ENCODE peak calls at places on chromosomes 12 and 14, in nine cellular contexts. Y, G, H, P, Z, N, W, D and T are unnamed samples.

GRCh38 chr12:132611620-132612019 is 1.2 kb upstream of the LRCOL1 start:
- DNase-seq in N (no peak), Z (no peak), G (no peak), H (no peak), D (no peak), W (no peak), P (no peak), Y (no peak), T (peak)

GRCh38 chr12:105740970-105741725 is 397.6 kb downstream of the NUAK1 start:
- DNase-seq in H (no peak), N (peak), W (peak), Y (no peak), G (peak), Z (peak), D (no peak), P (no peak), T (no peak)

GRCh38 chr14:102655154-102655553 is 62.7 kb downstream of the RCOR1 start:
- DNase-seq in P (no peak), H (no peak), G (peak), W (no peak), D (no peak), Y (no peak), Z (no peak), N (no peak), T (no peak)

GRCh38 chr12:25135531-25136154 is 59.3 kb downstream of the DNAI7 start:
- DNase-seq in H (no peak), G (peak), P (no peak), Y (no peak), Z (no peak), W (no peak), D (no peak), N (no peak), T (no peak)

GRCh38 chr12:85662209-85662607 is 174.0 kb downstream of the RASSF9 start:
- DNase-seq in P (no peak), Y (no peak), D (no peak), N (no peak), G (no peak), Z (no peak), H (no peak), W (no peak), T (no peak)

GRCh38 chr12:106841471-106842302 is 67.2 kb downstream of the RIC8B start:
- DNase-seq in H (no peak), Z (no peak), D (peak), G (peak), P (no peak), W (no peak), N (no peak), Y (no peak), T (no peak)

GRCh38 chr12:121773011-121773777 is 20.3 kb downstream of the RHOF start:
- DNase-seq in Z (peak), D (peak), W (peak), G (peak), P (peak), Y (peak), H (peak), N (peak), T (no peak)

GRCh38 chr12:132506730-132507538 is 17.0 kb downstream of the FBRSL1 start:
- DNase-seq in H (peak), W (peak), N (peak), Y (peak), Z (peak), P (peak), D (peak), G (peak), T (peak)

GRCh38 chr14:55957950-55958349 is 160.3 kb upstream of the PELI2 start:
- DNase-seq in D (no peak), N (no peak), P (no peak), H (no peak), W (no peak), Z (no peak), Y (no peak), G (no peak), T (no peak)

GRCh38 chr14:83556065-83556464 is 1973.9 kb upstream of the FLRT2 start:
- DNase-seq in P (no peak), Y (no peak), W (no peak), H (no peak), G (no peak), N (no peak), D (no peak), Z (no peak), T (no peak)

GRCh38 chr12:6277982-6278438 is 32.5 kb upstream of the PLEKHG6 start:
- DNase-seq in Z (no peak), N (no peak), H (peak), D (no peak), G (no peak), W (peak), P (peak), Y (peak), T (no peak)

GRCh38 chr12:6278439-6279255 is 31.8 kb upstream of the PLEKHG6 start:
- DNase-seq in Z (peak), H (peak), N (peak), D (peak), G (peak), P (peak), Y (peak), W (peak), T (peak)

GRCh38 chr12:6275609-6276246 is 34.8 kb upstream of the PLEKHG6 start:
- DNase-seq in G (no peak), W (no peak), Z (no peak), Y (no peak), N (no peak), P (no peak), D (no peak), H (peak), T (no peak)

GRCh38 chr12:6276247-6276887 is 34.1 kb upstream of the PLEKHG6 start:
- DNase-seq in Z (no peak), W (no peak), D (no peak), G (no peak), P (no peak), Y (no peak), H (peak), N (no peak), T (no peak)

DNA sequence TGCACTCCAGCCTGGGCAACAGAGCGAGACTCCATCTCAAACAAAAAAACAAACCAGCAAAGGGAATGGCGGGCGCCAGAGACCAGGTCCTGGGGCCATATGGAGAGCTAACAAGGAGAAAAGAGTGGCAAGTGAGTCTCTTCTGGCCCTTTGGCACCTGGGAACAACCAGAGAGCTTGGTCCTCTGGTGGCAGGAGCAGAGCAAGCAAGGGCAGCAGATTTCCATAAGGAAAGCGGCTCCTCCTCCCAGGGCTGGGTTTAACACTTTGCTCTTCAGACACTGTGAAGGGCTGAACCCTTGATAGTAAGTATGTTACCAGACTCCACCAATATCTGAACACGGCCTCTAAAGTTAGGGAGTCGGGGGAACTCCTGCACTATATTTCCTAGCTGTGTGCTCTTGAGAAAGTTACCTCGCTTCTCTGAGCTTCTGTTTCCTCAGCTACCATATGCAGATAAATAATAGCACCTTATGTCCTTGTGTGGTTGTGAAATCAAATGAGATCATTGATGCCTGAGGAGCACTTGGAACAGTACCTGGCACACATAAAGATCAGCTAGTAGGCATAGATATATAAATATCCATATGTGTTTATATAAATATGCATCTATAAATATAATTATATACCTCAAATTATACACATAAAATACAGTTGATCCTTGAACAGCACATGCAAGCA is 33.4 kb upstream of the PLEKHG6 start:
- DNase-seq in Z (no peak), G (peak), Y (no peak), W (no peak), P (no peak), H (peak), N (no peak), D (no peak), T (no peak)
- TF ChIP-seq CTCF in Z (no peak), G (no peak), Y (peak), W (peak), P (no peak), H (peak), N (no peak), D (no peak), T (no peak)

DNA sequence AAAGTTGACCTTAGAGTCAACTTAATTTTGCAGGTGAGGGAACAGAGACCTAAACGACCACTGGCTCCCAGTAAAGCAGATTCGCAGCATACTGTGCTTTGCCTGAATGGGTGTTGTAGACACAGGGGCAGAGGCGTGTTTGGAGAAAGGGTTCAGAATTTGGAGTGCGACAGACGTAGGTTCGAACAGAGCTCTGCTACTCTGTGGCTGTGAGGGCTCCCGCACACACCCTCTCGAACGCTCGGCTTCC is 240 bp upstream of the TOMM20L start:
- DNase-seq in Y (no peak), Z (no peak), D (no peak), H (no peak), W (no peak), N (no peak), G (no peak), P (no peak), T (no peak)
- H3K27ac ChIP-seq in Y (peak), Z (no peak), D (no peak), H (peak), W (peak), N (peak), G (no peak), P (no peak), T (peak)

DNA sequence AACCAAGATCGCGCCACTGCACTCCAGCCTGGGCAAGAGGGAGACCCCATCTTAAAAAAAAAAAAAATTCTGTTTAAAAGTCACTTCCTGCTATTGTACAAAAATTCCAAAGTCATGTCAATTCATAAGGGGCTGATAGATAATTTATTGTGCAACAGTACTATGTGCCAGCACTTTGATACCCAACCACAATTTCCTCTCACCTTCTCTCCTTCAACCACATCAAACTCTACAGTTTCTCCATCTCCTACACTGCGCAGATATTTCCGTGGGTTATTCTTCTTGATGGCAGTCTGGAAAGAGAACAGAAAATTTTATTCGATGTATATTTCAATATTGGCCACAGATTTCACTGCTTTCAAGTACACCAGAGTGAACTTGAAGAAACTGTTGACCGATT is 7.6 kb downstream of the YBX3 start:
- DNase-seq in H (no peak), N (no peak), Y (no peak), D (no peak), Z (no peak), G (no peak), W (no peak), P (no peak), T (no peak)
- H3K4me3 ChIP-seq in H (no peak), N (no peak), Y (no peak), D (no peak), Z (peak), G (no peak), W (no peak), P (no peak), T (no peak)

GRCh38 chr12:12987421-12987820 is 12.6 kb downstream of the HEBP1 start:
- DNase-seq in G (no peak), N (no peak), D (no peak), P (no peak), Y (no peak), Z (no peak), H (no peak), W (no peak), T (no peak)

GRCh38 chr12:12983420-12984035 is 16.5 kb downstream of the HEBP1 start:
- DNase-seq in Y (no peak), H (no peak), P (no peak), G (peak), W (no peak), N (no peak), Z (no peak), D (peak), T (no peak)

GRCh38 chr12:12986775-12987332 is 13.2 kb downstream of the HEBP1 start:
- DNase-seq in G (peak), D (no peak), Y (no peak), P (no peak), Z (no peak), W (no peak), H (no peak), N (no peak), T (no peak)

GRCh38 chr12:12984119-12984518 is 15.9 kb downstream of the HEBP1 start:
- DNase-seq in Z (no peak), W (no peak), G (no peak), N (no peak), Y (no peak), H (no peak), D (no peak), P (no peak), T (no peak)

GRCh38 chr12:12985817-12986408 is 14.2 kb downstream of the HEBP1 start:
- DNase-seq in H (no peak), N (no peak), Z (no peak), D (peak), G (peak), W (no peak), Y (no peak), P (no peak), T (no peak)
- TF ChIP-seq CTCF in H (peak), N (peak), Z (peak), D (peak), G (peak), W (peak), Y (no peak), P (peak), T (no peak)

DNA sequence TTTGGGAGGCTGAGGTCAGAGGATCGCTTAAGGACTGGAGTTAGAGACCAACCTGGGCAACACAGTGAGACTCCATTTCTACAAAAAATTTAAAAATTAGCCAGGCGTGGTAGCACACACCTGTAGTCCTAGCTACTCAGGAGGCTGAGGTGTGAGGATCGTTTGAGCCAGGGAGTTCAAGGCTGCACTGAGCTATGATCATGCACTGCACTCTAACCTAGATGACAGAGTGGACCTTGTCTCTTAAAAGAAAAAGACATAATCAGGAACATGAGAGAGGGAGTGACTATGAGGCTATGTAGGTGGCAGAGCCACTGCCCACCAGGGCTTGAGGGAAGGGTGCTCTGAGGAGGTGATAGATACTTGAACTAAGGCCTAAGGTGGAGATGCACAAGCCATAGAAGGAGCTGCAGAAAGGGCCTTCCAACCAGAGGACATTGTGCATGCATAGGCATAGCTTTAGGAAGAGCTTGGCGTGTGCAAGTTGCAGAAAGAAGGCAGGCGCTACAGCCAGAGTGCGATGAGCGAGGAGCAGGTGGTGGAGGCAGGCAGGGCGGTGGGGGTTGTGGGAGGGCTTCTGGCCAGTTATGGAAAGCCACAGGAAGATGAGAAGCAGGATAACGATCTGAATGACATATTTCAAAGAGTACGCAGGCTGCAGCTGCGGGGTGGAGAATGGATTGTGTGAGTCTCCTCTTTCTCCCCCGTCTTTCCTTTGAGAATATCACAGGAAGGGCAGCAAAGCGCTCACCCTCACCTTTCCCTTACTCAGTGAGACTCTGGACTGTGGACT is 49.0 kb upstream of the PLXNC1 start:
- DNase-seq in D (peak), H (no peak), G (no peak), W (no peak), Y (no peak), Z (peak), P (no peak), N (no peak), T (no peak)
- H3K27ac ChIP-seq in D (no peak), H (no peak), G (no peak), W (no peak), Y (no peak), Z (no peak), P (no peak), N (no peak), T (no peak)

GRCh38 chr12:111396726-111397445 is 8.8 kb upstream of the SH2B3 start:
- DNase-seq in D (peak), N (peak), G (peak), P (peak), W (peak), Z (peak), Y (peak), H (peak), T (peak)
- H3K4me3 ChIP-seq in D (peak), N (peak), G (no peak), P (peak), W (peak), Z (peak), Y (peak), H (peak), T (peak)

GRCh38 chr12:16189849-16190248 is 87.6 kb downstream of the SLC15A5 start:
- DNase-seq in D (no peak), W (no peak), H (no peak), N (no peak), Z (no peak), Y (no peak), G (peak), P (no peak), T (no peak)
- TF ChIP-seq CTCF in D (peak), W (no peak), H (no peak), N (no peak), Z (no peak), Y (peak), G (peak), P (no peak), T (no peak)

DNA sequence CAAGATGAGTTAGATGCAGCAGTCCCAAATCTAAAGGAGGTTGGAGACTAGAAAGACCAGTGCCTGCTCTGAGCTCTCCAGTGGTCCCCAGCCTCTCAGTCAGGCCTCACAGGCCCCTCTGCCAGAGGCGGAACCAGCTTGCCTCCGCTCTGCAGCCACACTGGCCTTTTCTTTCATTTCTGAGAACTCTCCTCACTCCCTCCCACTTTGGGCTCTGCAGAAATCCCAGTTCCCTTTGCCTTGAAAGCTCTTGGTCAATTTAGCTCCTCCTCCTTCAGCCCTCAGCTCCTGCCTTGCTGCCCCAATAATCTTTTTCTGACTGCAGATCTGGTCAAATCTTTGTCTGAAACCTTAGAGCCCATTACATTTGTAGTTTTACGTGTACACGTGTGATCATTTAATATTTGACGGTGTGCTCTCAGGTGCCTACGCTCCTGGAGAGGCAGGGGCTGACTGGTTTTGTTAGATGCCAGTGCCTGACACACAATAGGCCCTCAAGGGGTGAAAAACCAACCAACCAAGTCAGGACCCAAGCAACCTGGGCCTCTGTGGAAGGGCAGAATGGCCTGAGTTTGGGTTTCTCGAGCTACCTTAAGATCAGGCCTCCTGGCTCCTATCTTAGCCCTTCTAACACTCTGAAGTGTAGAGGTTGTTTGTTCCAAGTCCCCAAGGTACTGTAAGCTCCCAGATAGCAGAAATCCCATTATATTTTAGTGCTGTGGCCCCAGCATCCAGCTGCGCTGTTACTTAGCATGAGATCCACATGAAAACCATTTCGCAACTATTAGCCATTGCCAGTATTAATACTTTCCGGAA is 1.1 kb upstream of the NUDT4 start:
- DNase-seq in H (peak), N (peak), G (peak), W (peak), Y (no peak), P (peak), Z (no peak), D (no peak), T (peak)
- H3K27ac ChIP-seq in H (peak), N (peak), G (peak), W (peak), Y (peak), P (peak), Z (peak), D (no peak), T (peak)

DNA sequence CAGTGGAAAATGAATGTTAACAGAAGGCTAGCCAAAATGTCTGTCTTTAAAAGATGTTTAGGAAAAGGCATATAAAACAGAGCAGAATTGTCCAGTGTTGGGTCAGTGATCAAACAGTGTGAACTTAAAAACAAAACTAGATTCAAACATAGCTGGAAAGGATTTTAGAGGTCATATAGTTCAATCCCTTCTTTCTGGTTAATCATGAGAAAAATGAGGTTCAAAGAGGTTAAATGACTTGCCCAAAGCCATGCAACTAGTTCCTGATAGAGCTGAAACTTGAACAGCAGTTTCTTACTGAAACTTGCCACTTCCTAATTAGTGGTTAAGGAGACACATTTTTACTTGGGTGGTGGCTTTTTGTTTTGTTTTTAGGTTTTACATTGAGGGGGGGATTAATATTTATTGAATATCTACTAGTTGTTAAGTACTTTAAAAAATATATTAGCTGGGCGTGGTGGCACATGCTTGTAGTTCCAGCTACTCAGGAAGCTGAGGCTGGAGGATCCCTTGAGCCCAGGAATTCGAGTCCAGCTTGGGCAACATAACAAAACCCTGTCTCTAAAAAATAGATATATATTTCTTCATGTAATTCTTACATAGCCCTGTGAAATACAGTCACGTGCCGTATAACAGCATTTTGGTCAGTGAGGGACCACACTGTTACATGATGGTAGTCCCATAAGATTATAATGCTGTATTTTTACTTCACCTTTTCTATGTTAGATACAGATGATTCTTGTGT is 20.4 kb downstream of the ACVR1B start:
- DNase-seq in N (no peak), D (no peak), Y (no peak), H (no peak), G (no peak), Z (no peak), W (no peak), P (no peak), T (peak)
- H3K4me3 ChIP-seq in N (no peak), D (no peak), Y (no peak), H (no peak), G (no peak), Z (peak), W (no peak), P (no peak), T (no peak)